ENCODE peak calls at places on chromosomes 5 and 9, in four cellular contexts. C is body of pancreas, G is SK-N-SH, Z is PC-9. Q is an unnamed sample.

GRCh38 chr5:154972476-154973080 is 31.7 kb downstream of the MRPL22 start:
- DNase-seq in Z (peak), G (peak), C (no peak), Q (no peak)

GRCh38 chr5:170625221-170626165 is 121.7 kb downstream of the KCNIP1 start:
- DNase-seq in G (no peak), C (no peak), Z (no peak), Q (no peak)

GRCh38 chr5:170228756-170229459 is 3.9 kb upstream of the C5orf58 start:
- DNase-seq in Z (no peak), G (no peak), C (no peak), Q (no peak)

GRCh38 chr9:75715360-75715759 is 175.1 kb upstream of the PCSK5 start:
- DNase-seq in G (no peak), C (no peak), Z (no peak), Q (no peak)

GRCh38 chr9:123712399-123712798 is 217.5 kb downstream of the DENND1A start:
- DNase-seq in C (no peak), G (peak), Z (no peak), Q (no peak)

GRCh38 chr5:35877655-35878054 is 21.0 kb downstream of the IL7R start:
- DNase-seq in Z (no peak), C (no peak), G (no peak), Q (no peak)

GRCh38 chr9:85024374-85024773 is 354.8 kb downstream of the NTRK2 start:
- DNase-seq in G (no peak), Z (no peak), C (no peak), Q (no peak)

GRCh38 chr9:136014928-136015633 is 53.9 kb upstream of the UBAC1 start:
- DNase-seq in C (peak), G (peak), Z (no peak), Q (no peak)

GRCh38 chr5:139698461-139699146 is 50.5 kb downstream of the CXXC5 start:
- DNase-seq in G (peak), Z (peak), C (peak), Q (no peak)

GRCh38 chr9:87878930-87879603 is 3.6 kb upstream of the SPATA31E1 start:
- DNase-seq in G (no peak), C (no peak), Z (no peak), Q (no peak)

GRCh38 chr5:122311888-122312669 is at the start of gene SNCAIP:
- DNase-seq in C (peak), Z (no peak), G (peak), Q (no peak)

GRCh38 chr5:172634106-172634899 is 6.8 kb upstream of the NEURL1B start:
- DNase-seq in C (no peak), G (no peak), Z (no peak), Q (no peak)

GRCh38 chr5:134242146-134242545 is 16.3 kb upstream of the PPP2CA start:
- DNase-seq in C (peak), Z (no peak), G (no peak), Q (no peak)

GRCh38 chr5:88845081-88845697 is 37.8 kb downstream of the MEF2C start:
- DNase-seq in G (no peak), C (no peak), Z (no peak), Q (no peak)

GRCh38 chr9:96217358-96217755 is 84.6 kb downstream of the HSD17B3 start:
- DNase-seq in Z (no peak), G (peak), C (peak), Q (no peak)

GRCh38 chr5:154546719-154547118 is 68.7 kb upstream of the HAND1 start:
- DNase-seq in G (peak), Z (no peak), C (no peak), Q (no peak)

GRCh38 chr9:111258209-111258877 is 71.7 kb downstream of the OR2K2 start:
- DNase-seq in G (no peak), C (no peak), Z (no peak), Q (no peak)

GRCh38 chr5:146409081-146409671 is 38.0 kb upstream of the TCERG1 start:
- DNase-seq in C (no peak), Z (no peak), G (no peak), Q (no peak)

GRCh38 chr9:133960568-133961129 is 31.5 kb downstream of the VAV2 start:
- DNase-seq in Z (no peak), G (no peak), C (peak), Q (no peak)

GRCh38 chr9:135693265-135693664 is 6.0 kb downstream of the SOHLH1 start:
- DNase-seq in G (no peak), Z (no peak), C (no peak), Q (no peak)

GRCh38 chr9:11821541-11821940 is 871.6 kb upstream of the TYRP1 start:
- DNase-seq in G (no peak), Z (no peak), C (peak), Q (no peak)

GRCh38 chr9:91306261-91306660 is 55.5 kb downstream of the AUH start:
- DNase-seq in Z (no peak), C (no peak), G (no peak), Q (no peak)

GRCh38 chr5:130138406-130139060 is 234.3 kb downstream of the CHSY3 start:
- DNase-seq in G (no peak), C (no peak), Z (no peak), Q (no peak)

GRCh38 chr9:27430754-27431540 is 93.1 kb upstream of the IFNK start:
- DNase-seq in Z (no peak), C (no peak), G (no peak), Q (no peak)

GRCh38 chr5:84118551-84118950 is 266.1 kb downstream of the EDIL3 start:
- DNase-seq in G (no peak), C (no peak), Z (no peak), Q (no peak)

GRCh38 chr5:176624916-176625315 is 5.4 kb downstream of the SNCB start:
- DNase-seq in G (no peak), Z (no peak), C (no peak), Q (no peak)

GRCh38 chr5:39236718-39237117 is 17.4 kb upstream of the FYB1 start:
- DNase-seq in C (no peak), Z (no peak), G (no peak), Q (no peak)

GRCh38 chr5:139110526-139111168 is 87.5 kb downstream of the SIL1 start:
- DNase-seq in C (no peak), G (no peak), Z (no peak), Q (no peak)

GRCh38 chr9:136805207-136805740 is 2.5 kb upstream of the RABL6 start:
- DNase-seq in G (no peak), Z (no peak), C (no peak), Q (no peak)

GRCh38 chr9:94692601-94693000 is 33.9 kb upstream of the AOPEP start:
- DNase-seq in Z (peak), C (peak), G (no peak), Q (no peak)

GRCh38 chr5:76690704-76691469 is 25.0 kb upstream of the F2R start:
- DNase-seq in C (no peak), G (no peak), Z (no peak), Q (no peak)

GRCh38 chr5:96809898-96810297 is 2.2 kb upstream of the ERAP1 start:
- DNase-seq in C (no peak), G (no peak), Z (no peak), Q (no peak)

GRCh38 chr5:147398860-147399259 is 111.0 kb downstream of the DPYSL3 start:
- DNase-seq in G (peak), Z (no peak), C (no peak), Q (no peak)

GRCh38 chr5:13632676-13633075 is 311.8 kb downstream of the DNAH5 start:
- DNase-seq in G (no peak), C (no peak), Z (no peak), Q (no peak)

GRCh38 chr9:69931340-69931739 is 110.7 kb downstream of the CFAP95 start:
- DNase-seq in C (no peak), Z (peak), G (no peak), Q (no peak)
- TF ChIP-seq CTCF in C (no peak), Z (peak), G (peak), Q (no peak)

GRCh38 chr5:150905312-150905683 is 518 bp upstream of the ZNF300 start:
- DNase-seq in Z (no peak), C (no peak), G (no peak), Q (no peak)
- TF ChIP-seq CTCF in Z (no peak), C (no peak), G (no peak), Q (no peak)

GRCh38 chr9:125241000-125241862 is at the start of gene HSPA5:
- DNase-seq in G (peak), C (peak), Z (peak), Q (peak)
- TF ChIP-seq CTCF in G (no peak), C (no peak), Z (no peak), Q (no peak)

DNA sequence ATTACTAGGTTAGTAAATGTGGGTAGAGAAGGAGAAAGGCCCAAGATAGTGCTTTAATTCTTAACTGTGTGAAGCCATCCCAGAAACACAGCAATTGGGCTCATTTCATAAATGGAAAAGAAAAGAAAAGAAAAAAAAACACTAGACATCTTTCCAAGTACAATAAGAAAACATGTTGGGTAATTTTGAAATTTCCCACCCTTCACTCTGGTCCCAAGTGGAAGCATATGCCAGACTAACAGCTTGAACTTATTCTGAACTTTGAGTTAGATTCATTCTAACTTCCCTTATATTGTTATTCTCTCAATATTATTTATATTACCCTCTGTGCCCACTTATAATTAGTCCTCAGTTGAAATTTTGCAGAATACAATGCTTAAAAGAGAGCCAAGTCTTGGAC is 113.4 kb upstream of the GHR start:
- DNase-seq in Z (no peak), G (no peak), C (no peak), Q (no peak)
- TF ChIP-seq CTCF in Z (no peak), G (no peak), C (no peak), Q (no peak)

GRCh38 chr9:83339435-83339834 is 198.8 kb downstream of the FRMD3 start:
- DNase-seq in G (no peak), C (no peak), Z (no peak), Q (no peak)
- TF ChIP-seq CTCF in G (no peak), C (no peak), Z (no peak), Q (no peak)